ENCODE peak calls at places on chromosomes 5 and 9, in five cellular contexts. D is dorsolateral prefrontal cortex, X is lower lobe of right lung, S is body of pancreas, U is psoas muscle. I is an unnamed sample.

GRCh38 chr5:28301676-28302075 is 1263.3 kb upstream of the CDH9 start:
- DNase-seq in U (no peak), S (no peak), D (no peak), X (no peak), I (no peak)

GRCh38 chr5:9245071-9245470 is 300.8 kb downstream of the SEMA5A start:
- DNase-seq in U (no peak), X (no peak), D (no peak), S (no peak), I (no peak)

GRCh38 chr9:69961834-69962233 is 81.8 kb upstream of the MAMDC2 start:
- DNase-seq in X (no peak), U (no peak), S (no peak), D (no peak), I (no peak)

GRCh38 chr5:14428302-14429081 is 153.1 kb upstream of the OTULINL start:
- DNase-seq in S (peak; percentile 61), X (no peak), D (no peak), U (no peak), I (peak; percentile 51)

GRCh38 chr5:152290181-152290580 is 114.9 kb downstream of the NMUR2 start:
- DNase-seq in X (no peak), D (no peak), U (no peak), S (no peak), I (no peak)

GRCh38 chr5:147626494-147626893 is 116.6 kb upstream of the DPYSL3 start:
- DNase-seq in D (no peak), U (no peak), X (no peak), S (no peak), I (no peak)

GRCh38 chr5:98187945-98188344 is 585.5 kb upstream of the RGMB start:
- DNase-seq in U (no peak), X (no peak), D (no peak), S (no peak), I (no peak)

GRCh38 chr5:108793207-108793606 is 45.5 kb downstream of the FER start:
- DNase-seq in S (no peak), D (no peak), U (no peak), X (no peak), I (no peak)

GRCh38 chr5:110865400-110866094 is 126.7 kb downstream of the SLC25A46 start:
- DNase-seq in X (no peak), S (peak; percentile 14), D (no peak), U (no peak), I (peak; percentile 2)

GRCh38 chr9:129478461-129478860 is 142.4 kb downstream of the C9orf50 start:
- DNase-seq in U (no peak), D (no peak), X (no peak), S (no peak), I (no peak)

GRCh38 chr5:128965011-128965637 is at the start of gene SLC27A6:
- DNase-seq in S (peak; percentile 21), U (no peak), D (peak; percentile 46), X (no peak), I (no peak)

GRCh38 chr9:23824241-23825142 is 1.5 kb downstream of the ELAVL2 start:
- DNase-seq in X (no peak), S (peak; percentile 19), D (peak; percentile 60), U (peak; percentile 39), I (peak; percentile 2)

GRCh38 chr5:79878721-79879336 is 112.2 kb downstream of the MTX3 start:
- DNase-seq in S (no peak), D (no peak), X (no peak), U (no peak), I (no peak)

GRCh38 chr9:93207326-93207814 is 23.4 kb downstream of the WNK2 start:
- DNase-seq in X (peak; percentile 40), S (peak; percentile 44), U (peak; percentile 84), D (peak; percentile 76), I (peak; percentile 76)

GRCh38 chr5:147092044-147092443 is 142.8 kb upstream of the STK32A start:
- DNase-seq in U (no peak), X (no peak), S (no peak), D (no peak), I (no peak)

GRCh38 chr9:8809747-8810146 is 1010.2 kb upstream of the DMAC1 start:
- DNase-seq in S (no peak), D (no peak), U (no peak), X (no peak), I (no peak)

GRCh38 chr5:66796306-66797292 is 200.4 kb downstream of the MAST4 start:
- DNase-seq in X (no peak), S (no peak), U (no peak), D (no peak), I (peak; percentile 3)

GRCh38 chr5:169474226-169474625 is 109.3 kb upstream of the SPDL1 start:
- DNase-seq in D (no peak), U (no peak), X (no peak), S (no peak), I (peak; percentile 23)

GRCh38 chr9:83708515-83709158 is 879 bp upstream of the UBQLN1 start:
- DNase-seq in X (peak; percentile 91), D (peak; percentile 83), S (peak; percentile 80), U (peak; percentile 91), I (peak; percentile 64)

GRCh38 chr5:66498791-66499207 is 97.4 kb upstream of the MAST4 start:
- DNase-seq in D (no peak), S (no peak), U (no peak), X (no peak), I (peak; percentile 1)

GRCh38 chr9:88998911-88999310 is 7.6 kb downstream of the S1PR3 start:
- DNase-seq in U (peak; percentile 79), X (peak; percentile 63), S (peak; percentile 74), D (no peak), I (peak; percentile 69)

GRCh38 chr5:10688651-10689171 is 72.3 kb downstream of the DAP start:
- DNase-seq in U (no peak), X (no peak), D (no peak), S (no peak), I (no peak)

GRCh38 chr9:73565833-73566465 is 414.3 kb downstream of the ANXA1 start:
- DNase-seq in U (no peak), X (no peak), S (peak; percentile 5), D (peak; percentile 57), I (peak; percentile 0)

GRCh38 chr5:63727583-63727982 is 234.7 kb downstream of the HTR1A start:
- DNase-seq in S (no peak), X (no peak), U (no peak), D (no peak), I (no peak)
- TF ChIP-seq CTCF in S (no peak), X (no peak), U (no peak), D (no peak), I (no peak)

DNA sequence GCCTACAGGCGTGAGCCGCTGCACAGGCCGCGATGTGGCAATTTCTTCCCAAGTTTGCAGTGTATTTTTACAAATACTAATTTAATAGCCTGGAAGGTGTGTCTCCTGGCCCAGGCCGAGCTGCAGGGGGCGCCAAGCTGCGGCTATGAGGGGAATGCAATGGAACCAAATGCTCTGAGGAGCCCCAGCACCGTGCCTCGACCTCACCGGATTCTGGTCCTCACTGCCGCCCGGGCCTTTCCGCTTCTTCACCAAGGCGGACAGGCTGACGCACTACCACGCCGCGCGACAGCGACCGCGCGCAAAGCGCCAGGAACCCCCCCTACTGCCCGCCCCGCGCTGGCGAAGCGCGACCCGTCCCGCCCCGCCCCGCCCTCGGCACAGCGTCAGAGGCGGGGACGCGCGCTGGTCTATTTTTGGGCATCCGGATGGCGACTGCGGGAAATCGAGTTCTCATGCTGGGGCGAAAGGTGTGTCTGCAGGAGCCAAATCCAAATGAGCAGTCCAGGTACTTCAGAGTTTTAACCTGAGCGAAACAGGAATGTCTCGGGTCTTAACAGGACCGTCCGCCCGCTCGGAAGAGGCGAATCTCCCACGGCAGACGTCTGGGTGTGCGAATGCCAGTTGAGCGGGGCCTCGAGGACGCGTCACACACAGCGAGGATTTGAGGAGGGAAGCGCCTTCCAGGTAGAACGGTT is 31.7 kb upstream of the PRXL2C start:
- DNase-seq in U (peak; percentile 93), X (peak; percentile 90), S (peak; percentile 87), D (peak; percentile 85), I (peak; percentile 73)
- H3K4me3 ChIP-seq in U (peak overlapping the region; percentile 76), X (peak overlapping the region; percentile 67), S (no peak overlapping the region), D (peak overlapping the region; percentile 69), I (peak overlapping the region; percentile 66)

GRCh38 chr9:134163374-134164196 is 779 bp downstream of the RNU6ATAC start:
- DNase-seq in U (peak; percentile 84), D (peak; percentile 74), X (peak; percentile 82), S (peak; percentile 68), I (peak; percentile 46)
- TF ChIP-seq CTCF in U (peak; percentile 44), D (no peak), X (peak; percentile 53), S (peak; percentile 42), I (peak; percentile 56)

GRCh38 chr9:87109182-87109581 is 161.9 kb upstream of the GAS1 start:
- DNase-seq in U (no peak), S (no peak), X (no peak), D (no peak), I (peak; percentile 40)
- H3K4me3 ChIP-seq in U (no peak overlapping the region), S (no peak overlapping the region), X (no peak overlapping the region), D (no peak overlapping the region), I (no peak overlapping the region)

DNA sequence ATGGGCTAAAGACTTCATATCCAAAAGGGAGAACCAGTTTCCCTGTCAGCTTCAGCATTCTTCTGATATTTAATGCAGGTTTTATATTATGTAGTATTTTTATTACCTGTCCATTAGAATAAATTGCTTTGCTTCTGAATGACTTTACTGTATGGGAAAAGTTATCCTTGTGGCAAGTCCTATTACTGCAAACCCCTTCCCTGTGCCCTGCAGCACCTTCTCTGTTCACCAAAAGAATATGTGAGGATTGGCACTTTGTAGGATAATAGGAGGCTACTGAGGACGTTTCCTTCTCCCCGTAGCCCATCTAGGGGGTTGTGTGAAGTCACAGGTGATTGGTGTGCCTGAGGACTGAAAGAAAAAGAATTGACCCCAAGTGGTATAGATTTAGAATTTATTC is 296.1 kb downstream of the KDM4C start:
- DNase-seq in U (no peak), S (no peak), X (no peak), D (no peak), I (no peak)
- TF ChIP-seq CTCF in U (no peak), S (no peak), X (no peak), D (no peak), I (no peak)

GRCh38 chr5:56384186-56384585 is 151.1 kb upstream of the ANKRD55 start:
- DNase-seq in U (no peak), D (no peak), X (no peak), S (no peak), I (no peak)
- H3K4me3 ChIP-seq in U (no peak overlapping the region), D (no peak overlapping the region), X (no peak overlapping the region), S (no peak overlapping the region), I (no peak overlapping the region)

DNA sequence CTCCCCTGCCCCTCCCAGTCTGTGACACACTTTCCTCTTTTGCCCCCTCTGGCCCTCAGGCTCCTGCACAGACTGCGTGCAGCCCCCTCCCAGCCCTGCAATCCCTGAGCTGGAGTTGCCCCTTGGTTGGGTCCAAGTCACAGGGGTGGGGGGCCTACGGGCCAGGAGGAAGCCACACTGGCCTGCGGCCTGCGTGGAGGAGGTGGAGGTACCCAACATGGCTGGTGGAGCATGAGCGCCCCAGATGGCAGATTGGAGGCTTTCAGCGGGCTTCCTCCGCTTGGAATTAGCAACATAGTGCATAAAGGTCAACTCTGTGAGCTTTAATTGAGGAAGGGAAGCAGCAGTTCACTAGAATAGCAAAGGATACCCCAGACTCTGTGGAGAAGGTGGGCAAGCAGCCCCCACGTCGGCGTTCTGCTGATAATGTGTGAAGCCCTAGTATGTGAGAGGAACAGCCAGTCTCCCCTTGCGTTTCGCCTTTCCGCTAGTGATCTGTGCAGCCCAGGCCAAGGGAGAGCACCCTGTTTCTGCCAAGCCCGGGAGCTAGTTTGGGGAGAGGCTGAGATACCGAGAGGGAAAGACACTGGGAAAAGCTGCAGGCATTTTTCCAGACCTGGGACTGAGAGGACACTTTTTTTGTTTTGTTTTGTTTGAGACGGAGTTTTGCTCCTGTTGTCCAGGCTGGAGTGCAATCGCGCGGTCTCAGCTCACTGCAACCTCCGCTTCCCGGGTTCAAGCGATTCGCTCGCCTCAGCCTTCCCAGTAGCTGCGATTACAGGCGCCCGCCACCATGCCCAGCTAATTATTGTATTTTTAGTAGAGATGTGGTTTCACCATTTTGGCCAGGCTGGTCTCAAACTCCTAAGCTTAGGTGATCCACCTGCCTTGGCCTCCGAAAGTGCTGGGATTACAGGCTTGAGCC is 35.3 kb upstream of the MACIR start:
- DNase-seq in X (no peak), S (no peak), D (no peak), U (no peak), I (no peak)
- TF ChIP-seq CTCF in X (no peak), S (no peak), D (no peak), U (no peak), I (no peak)

I was measured in AG10803.